ENCODE peak calls at places on chromosomes 7 and 10, in ten cellular contexts. W is astrocyte of the spinal cord; R is breast epithelium; L is heart left ventricle; K is AG04450; T is RWPE1; J is CD8-positive, alpha-beta T cell; Q is progenitor cell of endocrine pancreas; U is neural progenitor cell; E is mucosa of descending colon. V is an unnamed sample.

GRCh38 chr10:29734640-29734979 is 99.8 kb upstream of the SVIL start:
- DNase-seq in L (no peak), J (no peak), E (no peak), T (no peak), K (no peak), R (no peak), W (no peak), U (no peak), Q (no peak), V (no peak)

GRCh38 chr7:43248961-43249807 is 136.7 kb downstream of the HECW1 start:
- DNase-seq in U (no peak), K (peak; percentile 70), W (peak; percentile 56), J (no peak), R (no peak), L (no peak), E (peak; percentile 73), T (no peak), Q (no peak), V (peak; percentile 74)

GRCh38 chr10:71268247-71268691 is 50.8 kb upstream of the SLC29A3 start:
- DNase-seq in J (no peak), W (peak; percentile 46), K (no peak), R (no peak), E (no peak), Q (no peak), U (peak; percentile 64), L (peak; percentile 45), T (no peak), V (no peak)

GRCh38 chr10:50805981-50806622 is 66.4 kb downstream of the ASAH2B start:
- DNase-seq in R (no peak), U (peak; percentile 38), T (no peak), E (no peak), J (no peak), Q (no peak), L (no peak), W (peak; percentile 5), K (no peak), V (no peak)

GRCh38 chr7:30828591-30828990 is 57.4 kb downstream of the MINDY4 start:
- DNase-seq in R (no peak), J (no peak), Q (no peak), E (no peak), W (no peak), U (no peak), T (no peak), K (no peak), L (no peak), V (no peak)

GRCh38 chr10:102796407-102797176 is 40.6 kb downstream of the CYP17A1 start:
- DNase-seq in L (peak; percentile 90), K (no peak), E (peak; percentile 74), Q (no peak), J (no peak), R (peak; percentile 79), U (no peak), W (peak; percentile 51), T (no peak), V (no peak)

GRCh38 chr7:105496501-105496900 is 25.6 kb downstream of the PUS7 start:
- DNase-seq in Q (no peak), R (no peak), L (no peak), U (no peak), W (peak; percentile 69), T (no peak), J (no peak), K (no peak), E (no peak), V (no peak)

GRCh38 chr10:29501692-29502091 is 133.1 kb downstream of the SVIL start:
- DNase-seq in T (peak; percentile 89), Q (no peak), K (peak; percentile 51), W (peak; percentile 90), U (no peak), R (no peak), E (no peak), L (no peak), J (no peak), V (peak; percentile 90)

GRCh38 chr10:44647877-44648542 is 263.1 kb upstream of the CXCL12 start:
- DNase-seq in J (no peak), T (no peak), W (peak; percentile 30), U (no peak), K (peak; percentile 71), L (no peak), E (no peak), R (no peak), Q (no peak), V (peak; percentile 7)

GRCh38 chr10:58661336-58661735 is 148.7 kb downstream of the BICC1 start:
- DNase-seq in W (peak; percentile 78), K (no peak), E (no peak), J (no peak), L (no peak), U (no peak), Q (no peak), T (peak; percentile 46), R (no peak), V (peak; percentile 35)

GRCh38 chr10:125148021-125148439 is 12.3 kb downstream of the CTBP2 start:
- DNase-seq in R (no peak), T (no peak), W (no peak), U (no peak), Q (no peak), K (no peak), L (no peak), E (peak; percentile 41), J (no peak), V (peak; percentile 63)

DNA sequence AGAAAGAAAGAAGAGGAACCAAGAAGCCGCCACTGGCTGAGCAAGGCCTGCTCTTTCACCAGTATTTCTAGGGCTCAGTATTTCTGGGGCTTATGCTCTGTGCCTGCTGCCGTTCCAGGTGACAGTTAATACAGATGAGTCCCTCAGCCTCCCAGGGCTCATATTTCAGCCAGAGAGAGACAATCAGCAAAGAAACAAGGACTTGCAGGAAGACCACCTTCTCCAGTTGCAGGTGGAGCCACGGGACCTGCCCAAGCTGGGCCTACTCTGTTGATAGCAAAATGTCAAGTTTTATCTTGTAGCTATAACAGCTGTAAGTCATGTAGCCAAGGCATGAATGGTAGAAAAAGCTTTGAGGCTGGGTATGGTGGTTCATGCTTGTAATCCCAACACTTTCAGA is 42.7 kb downstream of the NPTX2 start:
- DNase-seq in E (no peak), U (no peak), J (no peak), Q (no peak), R (no peak), K (no peak), L (no peak), W (no peak), T (no peak), V (no peak)
- TF ChIP-seq CTCF in E (no peak), U (no peak), J (no peak), Q (no peak), R (no peak), K (no peak), L (no peak), W (no peak), T (no peak), V (no peak)

GRCh38 chr10:113283189-113283588 is 269.7 kb upstream of the HABP2 start:
- DNase-seq in U (no peak), E (no peak), W (no peak), K (no peak), L (no peak), Q (no peak), T (no peak), R (no peak), J (no peak), V (no peak)
- TF ChIP-seq CTCF in U (peak; percentile 32), E (no peak), W (peak; percentile 3), K (no peak), L (no peak), Q (peak; percentile 38), T (no peak), R (no peak), J (no peak), V (no peak)

GRCh38 chr7:140005754-140006503 is 56.8 kb downstream of the PARP12 start:
- DNase-seq in R (no peak), K (no peak), T (no peak), U (peak; percentile 68), L (no peak), W (no peak), J (no peak), E (no peak), Q (no peak), V (no peak)

GRCh38 chr7:140004672-140005071 is 58.1 kb downstream of the PARP12 start:
- DNase-seq in K (no peak), U (no peak), Q (no peak), T (no peak), J (no peak), E (no peak), R (no peak), W (no peak), L (no peak), V (no peak)

GRCh38 chr7:140005341-140005740 is 57.4 kb downstream of the PARP12 start:
- DNase-seq in R (no peak), U (no peak), T (no peak), K (no peak), W (no peak), E (no peak), Q (no peak), L (no peak), J (no peak), V (no peak)

GRCh38 chr7:140006600-140006999 is 56.2 kb downstream of the PARP12 start:
- DNase-seq in J (no peak), L (no peak), W (no peak), K (no peak), Q (no peak), R (no peak), E (no peak), T (no peak), U (no peak), V (no peak)

DNA sequence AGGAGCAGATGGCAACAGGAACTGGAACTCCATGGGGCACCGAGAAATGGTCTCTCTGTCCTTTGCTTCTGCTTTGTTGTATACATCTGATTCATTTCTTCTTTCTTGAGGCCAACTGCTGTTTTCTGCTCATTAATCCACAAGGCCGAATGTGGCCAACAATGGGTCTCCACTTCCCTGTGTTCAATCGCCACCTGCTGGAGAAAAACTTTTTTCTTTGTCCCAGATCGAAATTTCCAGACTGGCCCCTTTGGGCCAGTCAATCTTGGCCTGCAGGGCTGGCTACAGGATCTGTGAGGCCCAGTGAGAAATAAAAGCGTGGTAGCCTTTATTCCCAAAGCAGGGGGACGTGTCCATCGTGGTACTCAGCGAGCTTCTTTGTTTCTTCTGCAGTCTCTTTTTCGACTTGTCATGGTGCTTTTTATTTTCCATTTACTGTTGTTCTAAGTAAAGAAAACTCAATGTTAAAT is 58.8 kb downstream of the PARP12 start:
- DNase-seq in K (peak; percentile 56), U (peak; percentile 81), E (no peak), J (no peak), L (no peak), R (no peak), Q (no peak), T (peak; percentile 42), W (peak; percentile 77), V (peak; percentile 80)
- TF ChIP-seq CTCF in K (peak; percentile 71), U (peak; percentile 73), E (no peak), J (peak; percentile 49), L (no peak), R (no peak), Q (peak; percentile 71), T (peak; percentile 63), W (peak; percentile 64), V (peak; percentile 56)

DNA sequence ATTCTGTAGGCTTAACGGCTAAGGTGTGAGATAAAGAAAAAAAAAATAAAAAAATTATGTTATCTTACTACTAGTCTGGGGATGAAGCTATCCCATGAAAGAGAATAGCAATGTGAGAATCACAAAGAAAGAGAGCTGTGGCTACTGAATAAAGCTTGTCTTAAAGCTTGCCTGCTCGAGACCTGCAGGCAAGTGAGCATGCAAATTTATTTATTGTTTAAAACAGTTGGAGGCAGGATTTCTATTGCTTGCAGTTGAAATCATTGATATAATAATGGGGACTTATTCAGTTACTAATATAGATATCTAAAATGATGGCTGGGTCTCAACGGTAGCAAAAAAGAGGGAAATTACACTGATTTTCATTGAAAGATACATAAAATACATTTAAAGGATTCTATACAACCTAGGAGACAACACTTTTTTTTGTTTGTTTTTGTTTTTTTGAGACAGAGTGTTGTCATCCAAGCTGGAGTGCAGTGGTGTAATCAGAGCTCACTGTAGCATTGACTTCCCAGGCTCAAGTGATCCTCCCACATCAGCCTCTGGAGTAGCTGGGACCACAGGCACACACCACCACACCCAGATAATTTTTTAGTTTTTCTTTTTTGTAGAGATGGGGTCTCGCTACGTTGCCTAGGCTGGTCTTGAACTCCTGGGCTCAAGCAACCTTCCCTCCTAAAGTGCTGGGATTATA is 144.5 kb upstream of the FEZF1 start:
- DNase-seq in E (no peak), L (no peak), J (no peak), Q (no peak), U (peak; percentile 23), R (no peak), W (no peak), K (no peak), T (no peak), V (no peak)
- TF ChIP-seq CTCF in E (no peak), L (no peak), J (no peak), Q (no peak), U (no peak), R (no peak), W (no peak), K (no peak), T (no peak), V (no peak)